ENCODE peak calls at places on chromosomes 5 and 9, in eight cellular contexts. One of them, this sample, is unnamed. For H3K27me3, the result is how much of the 10 kb centered on the place peaks cover.

GRCh38 chr9:136608331-136609159 is 54.2 kb upstream of the EGFL7 start:
- DNase-seq in right atrium auricular region: no peak
- DNase-seq in K562: no peak
- DNase-seq in lung: no peak
- DNase-seq in heart left ventricle: no peak
- DNase-seq in right lobe of liver: no peak
- DNase-seq in Karpas-422: no peak
- DNase-seq in H7: no peak
- DNase-seq in this sample: no peak

GRCh38 chr5:17279487-17279886 is 62.1 kb downstream of the BASP1 start:
- DNase-seq in H7: no peak
- DNase-seq in right atrium auricular region: no peak
- DNase-seq in Karpas-422: no peak
- DNase-seq in K562: no peak
- DNase-seq in right lobe of liver: no peak
- DNase-seq in heart left ventricle: no peak
- DNase-seq in lung: no peak
- DNase-seq in this sample: no peak

GRCh38 chr5:156121834-156122386 is 205.1 kb upstream of the SGCD start:
- DNase-seq in K562: no peak
- DNase-seq in right atrium auricular region: no peak
- DNase-seq in right lobe of liver: no peak
- DNase-seq in heart left ventricle: no peak
- DNase-seq in H7: no peak
- DNase-seq in lung: no peak
- DNase-seq in Karpas-422: no peak
- DNase-seq in this sample: no peak

GRCh38 chr9:122236681-122237080 is 7.9 kb upstream of the LHX6 start:
- DNase-seq in heart left ventricle: no peak
- DNase-seq in Karpas-422: no peak
- DNase-seq in lung: no peak
- DNase-seq in H7: no peak
- DNase-seq in right atrium auricular region: no peak
- DNase-seq in right lobe of liver: no peak
- DNase-seq in K562: no peak
- DNase-seq in this sample: no peak

GRCh38 chr5:109911731-109912130 is 222.0 kb downstream of the MAN2A1 start:
- DNase-seq in heart left ventricle: no peak
- DNase-seq in right lobe of liver: no peak
- DNase-seq in right atrium auricular region: no peak
- DNase-seq in lung: no peak
- DNase-seq in H7: no peak
- DNase-seq in K562: no peak
- DNase-seq in Karpas-422: no peak
- DNase-seq in this sample: no peak

GRCh38 chr5:163565931-163566608 is 60.7 kb downstream of the MAT2B start:
- DNase-seq in H7: peak
- DNase-seq in heart left ventricle: no peak
- DNase-seq in Karpas-422: no peak
- DNase-seq in lung: no peak
- DNase-seq in right lobe of liver: peak
- DNase-seq in right atrium auricular region: no peak
- DNase-seq in K562: no peak
- DNase-seq in this sample: peak

GRCh38 chr9:69582018-69582417 is 90.2 kb downstream of the APBA1 start:
- DNase-seq in Karpas-422: no peak
- DNase-seq in right lobe of liver: no peak
- DNase-seq in lung: no peak
- DNase-seq in K562: no peak
- DNase-seq in right atrium auricular region: no peak
- DNase-seq in heart left ventricle: no peak
- DNase-seq in H7: no peak
- DNase-seq in this sample: no peak

GRCh38 chr9:134598884-134599245 is 42.7 kb upstream of the COL5A1 start:
- DNase-seq in Karpas-422: no peak
- DNase-seq in heart left ventricle: no peak
- DNase-seq in lung: peak
- DNase-seq in H7: peak
- DNase-seq in right lobe of liver: no peak
- DNase-seq in K562: no peak
- DNase-seq in right atrium auricular region: no peak
- DNase-seq in this sample: no peak

GRCh38 chr5:176692326-176692725 is 45.0 kb downstream of the TSPAN17 start:
- DNase-seq in K562: no peak
- DNase-seq in lung: no peak
- DNase-seq in right atrium auricular region: no peak
- DNase-seq in right lobe of liver: no peak
- DNase-seq in H7: no peak
- DNase-seq in heart left ventricle: peak
- DNase-seq in Karpas-422: no peak
- DNase-seq in this sample: no peak

GRCh38 chr9:76560481-76560891 is 101.5 kb downstream of the GCNT1 start:
- DNase-seq in heart left ventricle: no peak
- DNase-seq in H7: no peak
- DNase-seq in lung: no peak
- DNase-seq in right atrium auricular region: no peak
- DNase-seq in K562: no peak
- DNase-seq in right lobe of liver: no peak
- DNase-seq in Karpas-422: no peak
- DNase-seq in this sample: peak

GRCh38 chr5:66246621-66247020 is 102.5 kb downstream of the SREK1 start:
- DNase-seq in K562: no peak
- DNase-seq in right atrium auricular region: no peak
- DNase-seq in lung: no peak
- DNase-seq in heart left ventricle: no peak
- DNase-seq in right lobe of liver: no peak
- DNase-seq in H7: no peak
- DNase-seq in Karpas-422: no peak
- DNase-seq in this sample: no peak

GRCh38 chr5:135058326-135058725 is 24.3 kb upstream of the PITX1 start:
- DNase-seq in lung: no peak
- DNase-seq in right lobe of liver: no peak
- DNase-seq in right atrium auricular region: no peak
- DNase-seq in K562: no peak
- DNase-seq in Karpas-422: peak
- DNase-seq in heart left ventricle: no peak
- DNase-seq in H7: no peak
- DNase-seq in this sample: no peak

GRCh38 chr5:133222979-133223378 is 171.2 kb downstream of the HSPA4 start:
- DNase-seq in heart left ventricle: no peak
- DNase-seq in K562: no peak
- DNase-seq in H7: peak
- DNase-seq in lung: no peak
- DNase-seq in Karpas-422: no peak
- DNase-seq in right atrium auricular region: no peak
- DNase-seq in right lobe of liver: no peak
- DNase-seq in this sample: no peak

GRCh38 chr9:113619156-113619861 is 155.8 kb downstream of the RGS3 start:
- DNase-seq in H7: peak
- DNase-seq in right lobe of liver: peak
- DNase-seq in lung: no peak
- DNase-seq in Karpas-422: no peak
- DNase-seq in right atrium auricular region: peak
- DNase-seq in K562: no peak
- DNase-seq in heart left ventricle: no peak
- DNase-seq in this sample: no peak

GRCh38 chr5:117394506-117395157 is 820.0 kb upstream of the SEMA6A start:
- DNase-seq in K562: no peak
- DNase-seq in Karpas-422: no peak
- DNase-seq in lung: no peak
- DNase-seq in heart left ventricle: no peak
- DNase-seq in right atrium auricular region: no peak
- DNase-seq in right lobe of liver: no peak
- DNase-seq in H7: no peak
- DNase-seq in this sample: no peak

GRCh38 chr5:73121109-73121443 is 701 bp downstream of the TMEM171 start:
- DNase-seq in H7: no peak
- DNase-seq in heart left ventricle: no peak
- DNase-seq in K562: no peak
- DNase-seq in right lobe of liver: no peak
- DNase-seq in right atrium auricular region: no peak
- DNase-seq in Karpas-422: no peak
- DNase-seq in lung: no peak
- DNase-seq in this sample: no peak

GRCh38 chr5:65830856-65831255 is 95.5 kb upstream of the ERBIN start:
- DNase-seq in H7: no peak
- DNase-seq in right atrium auricular region: no peak
- DNase-seq in right lobe of liver: no peak
- DNase-seq in lung: no peak
- DNase-seq in K562: no peak
- DNase-seq in heart left ventricle: no peak
- DNase-seq in Karpas-422: no peak
- DNase-seq in this sample: no peak

GRCh38 chr5:99083197-99083596 is 154.4 kb upstream of the CHD1 start:
- DNase-seq in right atrium auricular region: no peak
- DNase-seq in H7: no peak
- DNase-seq in lung: no peak
- DNase-seq in right lobe of liver: no peak
- DNase-seq in heart left ventricle: no peak
- DNase-seq in K562: no peak
- DNase-seq in Karpas-422: no peak
- DNase-seq in this sample: no peak

GRCh38 chr5:23631283-23632045 is 124.1 kb downstream of the PRDM9 start:
- DNase-seq in heart left ventricle: peak
- DNase-seq in H7: no peak
- DNase-seq in Karpas-422: no peak
- DNase-seq in right lobe of liver: no peak
- DNase-seq in right atrium auricular region: no peak
- DNase-seq in lung: no peak
- DNase-seq in K562: no peak
- DNase-seq in this sample: no peak

GRCh38 chr9:76905984-76906861 is at the start of gene PRUNE2:
- DNase-seq in lung: peak
- DNase-seq in right lobe of liver: peak
- DNase-seq in H7: peak
- DNase-seq in K562: peak
- DNase-seq in heart left ventricle: peak
- DNase-seq in Karpas-422: no peak
- DNase-seq in right atrium auricular region: peak
- DNase-seq in this sample: peak

GRCh38 chr9:74951725-74952151 is 974 bp downstream of the C9orf40 start:
- DNase-seq in H7: no peak
- DNase-seq in heart left ventricle: peak
- DNase-seq in right lobe of liver: peak
- DNase-seq in Karpas-422: peak
- DNase-seq in lung: peak
- DNase-seq in right atrium auricular region: no peak
- DNase-seq in K562: peak
- DNase-seq in this sample: peak

GRCh38 chr5:181205735-181206401 is 872 bp upstream of the TRIM7 start:
- DNase-seq in K562: no peak
- DNase-seq in lung: no peak
- DNase-seq in right lobe of liver: no peak
- DNase-seq in H7: peak
- DNase-seq in Karpas-422: no peak
- DNase-seq in right atrium auricular region: no peak
- DNase-seq in heart left ventricle: peak
- DNase-seq in this sample: no peak
- H3K27me3 ChIP-seq in K562: under half
- H3K27me3 ChIP-seq in lung: under half
- H3K27me3 ChIP-seq in right lobe of liver: under half
- H3K27me3 ChIP-seq in H7: under half
- H3K27me3 ChIP-seq in Karpas-422: under half
- H3K27me3 ChIP-seq in right atrium auricular region: under half
- H3K27me3 ChIP-seq in heart left ventricle: under half
- H3K27me3 ChIP-seq in this sample: under half

DNA sequence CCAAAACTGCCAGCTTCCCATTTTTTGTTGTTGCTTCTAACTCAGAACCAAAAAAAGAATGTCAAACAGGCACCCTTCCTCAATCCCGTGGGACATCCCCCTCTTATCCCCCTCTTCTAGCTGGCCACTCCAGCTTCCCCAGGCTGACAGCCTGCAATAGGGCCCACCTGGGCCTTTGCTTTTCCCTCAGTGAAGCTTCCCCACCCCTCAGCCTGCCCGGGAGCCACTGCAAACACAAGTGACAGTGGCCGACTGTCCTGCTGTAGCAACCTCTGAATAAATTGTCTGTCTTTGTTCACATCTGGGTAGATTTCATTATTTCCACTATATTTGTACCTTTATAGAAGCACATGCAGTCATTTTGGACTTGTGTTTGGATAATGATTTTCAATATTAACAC is 245.3 kb downstream of the GADD45G start:
- DNase-seq in H7: no peak
- DNase-seq in lung: no peak
- DNase-seq in heart left ventricle: no peak
- DNase-seq in Karpas-422: no peak
- DNase-seq in K562: no peak
- DNase-seq in right lobe of liver: no peak
- DNase-seq in right atrium auricular region: no peak
- DNase-seq in this sample: no peak
- H3K27me3 ChIP-seq in H7: under half
- H3K27me3 ChIP-seq in lung: under half
- H3K27me3 ChIP-seq in heart left ventricle: under half
- H3K27me3 ChIP-seq in Karpas-422: under half
- H3K27me3 ChIP-seq in K562: under half
- H3K27me3 ChIP-seq in right lobe of liver: under half
- H3K27me3 ChIP-seq in right atrium auricular region: under half
- H3K27me3 ChIP-seq in this sample: under half

GRCh38 chr9:101999441-101999840 is 261.0 kb upstream of the GRIN3A start:
- DNase-seq in K562: no peak
- DNase-seq in lung: no peak
- DNase-seq in heart left ventricle: no peak
- DNase-seq in right atrium auricular region: no peak
- DNase-seq in H7: no peak
- DNase-seq in Karpas-422: no peak
- DNase-seq in right lobe of liver: no peak
- DNase-seq in this sample: peak
- H3K27me3 ChIP-seq in K562: under half
- H3K27me3 ChIP-seq in lung: under half
- H3K27me3 ChIP-seq in heart left ventricle: under half
- H3K27me3 ChIP-seq in right atrium auricular region: under half
- H3K27me3 ChIP-seq in H7: under half
- H3K27me3 ChIP-seq in Karpas-422: under half
- H3K27me3 ChIP-seq in right lobe of liver: under half
- H3K27me3 ChIP-seq in this sample: under half

GRCh38 chr5:10329421-10329807 is 21.7 kb upstream of the CMBL start:
- DNase-seq in lung: no peak
- DNase-seq in heart left ventricle: no peak
- DNase-seq in H7: no peak
- DNase-seq in right atrium auricular region: no peak
- DNase-seq in right lobe of liver: no peak
- DNase-seq in Karpas-422: no peak
- DNase-seq in K562: no peak
- DNase-seq in this sample: no peak

GRCh38 chr5:10331341-10331796 is 22.1 kb upstream of the MARCHF6 start:
- DNase-seq in H7: no peak
- DNase-seq in Karpas-422: no peak
- DNase-seq in right lobe of liver: peak
- DNase-seq in heart left ventricle: peak
- DNase-seq in K562: no peak
- DNase-seq in right atrium auricular region: peak
- DNase-seq in lung: peak
- DNase-seq in this sample: peak

GRCh38 chr5:10332301-10332700 is 21.2 kb upstream of the MARCHF6 start:
- DNase-seq in heart left ventricle: no peak
- DNase-seq in right atrium auricular region: peak
- DNase-seq in lung: peak
- DNase-seq in H7: no peak
- DNase-seq in right lobe of liver: no peak
- DNase-seq in Karpas-422: no peak
- DNase-seq in K562: no peak
- DNase-seq in this sample: no peak

GRCh38 chr5:10329808-10330481 is 22.2 kb upstream of the CMBL start:
- DNase-seq in heart left ventricle: peak
- DNase-seq in lung: no peak
- DNase-seq in right lobe of liver: no peak
- DNase-seq in K562: no peak
- DNase-seq in right atrium auricular region: peak
- DNase-seq in Karpas-422: no peak
- DNase-seq in H7: no peak
- DNase-seq in this sample: peak

GRCh38 chr5:10330511-10331105 is 22.9 kb upstream of the MARCHF6 start:
- DNase-seq in H7: no peak
- DNase-seq in lung: no peak
- DNase-seq in heart left ventricle: no peak
- DNase-seq in Karpas-422: no peak
- DNase-seq in right atrium auricular region: peak
- DNase-seq in right lobe of liver: no peak
- DNase-seq in K562: no peak
- DNase-seq in this sample: no peak
- H3K27me3 ChIP-seq in H7: half or more
- H3K27me3 ChIP-seq in lung: under half
- H3K27me3 ChIP-seq in heart left ventricle: under half
- H3K27me3 ChIP-seq in Karpas-422: under half
- H3K27me3 ChIP-seq in right atrium auricular region: under half
- H3K27me3 ChIP-seq in right lobe of liver: under half
- H3K27me3 ChIP-seq in K562: under half
- H3K27me3 ChIP-seq in this sample: under half

This sample was measured in body of pancreas.